ENCODE peak calls at places on chromosomes 13 and 19, in nine cellular contexts. C is AG10803; A is colonic mucosa; E is activated T-helper 1 cell treated with anti-CD3 and anti-CD28 coated beads, Interleukin-12 subunit alpha, Interleukin-12 subunit beta, Interleukin-2, Interleukin-4 antibody, amounts not matched to agents 30 ng/mL and 10 ng/mL and 1 ng/mL, durations not matched to agents 14 hours and 24 hours and 36 hours; Q is T-cell; K is lower leg skin; G is IMR-90; J is amygdala; B is stimulated activated naive CD8-positive, alpha-beta T cell treated with anti-CD3 and anti-CD28 coated beads, Interleukin-15, Interleukin-2, amounts not matched to agents 100 U/mL and 50 U/mL, for 24 hours. V is an unnamed sample.
A peak's percentile ranks its signal among the peaks of the same experiment; 100 is the strongest.

GRCh38 chr13:110551284-110551683 is 10.2 kb downstream of the RAB20 start:
- DNase-seq in C (no peak), A (no peak), E (no peak), Q (no peak), K (no peak), G (no peak), J (no peak), B (no peak), V (no peak)

GRCh38 chr13:27261376-27261775 is 9.3 kb upstream of the RASL11A start:
- DNase-seq in C (peak; percentile 38), A (no peak), E (no peak), Q (no peak), K (no peak), G (no peak), J (no peak), B (no peak), V (no peak)

GRCh38 chr13:86882835-86883234 is 788.3 kb upstream of the SLITRK5 start:
- DNase-seq in C (no peak), A (no peak), E (no peak), Q (no peak), K (no peak), G (peak; percentile 2), J (no peak), B (no peak), V (no peak)

GRCh38 chr13:44004881-44005280 is 125.2 kb downstream of the LACC1 start:
- DNase-seq in C (peak; percentile 28), A (no peak), E (no peak), Q (no peak), K (no peak), G (peak; percentile 80), J (no peak), B (no peak), V (peak; percentile 68)

GRCh38 chr13:113937497-113938140 is 36.3 kb downstream of the C13orf46 start:
- DNase-seq in C (no peak), A (no peak), E (no peak), Q (no peak), K (no peak), G (no peak), J (no peak), B (no peak), V (no peak)

GRCh38 chr13:38602261-38602660 is 84.6 kb upstream of the FREM2 start:
- DNase-seq in C (no peak), A (no peak), E (no peak), Q (no peak), K (no peak), G (no peak), J (no peak), B (no peak), V (no peak)

GRCh38 chr19:31119951-31120690 is 229.1 kb downstream of the TSHZ3 start:
- DNase-seq in C (peak; percentile 42), A (no peak), E (no peak), Q (no peak), K (no peak), G (no peak), J (no peak), B (no peak), V (no peak)

GRCh38 chr13:81565849-81566248 is 1224.9 kb upstream of the SPRY2 start:
- DNase-seq in C (no peak), A (no peak), E (no peak), Q (no peak), K (no peak), G (no peak), J (no peak), B (no peak), V (no peak)

GRCh38 chr13:106657104-106657503 is 89.2 kb upstream of the ARGLU1 start:
- DNase-seq in C (no peak), A (no peak), E (no peak), Q (no peak), K (no peak), G (no peak), J (no peak), B (no peak), V (no peak)

GRCh38 chr19:31534231-31534630 is 185.0 kb upstream of the TSHZ3 start:
- DNase-seq in C (no peak), A (no peak), E (no peak), Q (no peak), K (no peak), G (no peak), J (no peak), B (no peak), V (no peak)

GRCh38 chr19:49212302-49212701 is 54.7 kb downstream of the TRPM4 start:
- DNase-seq in C (peak; percentile 16), A (no peak), E (no peak), Q (no peak), K (no peak), G (no peak), J (no peak), B (no peak), V (no peak)

GRCh38 chr13:63741029-63741813 is 2325.6 kb upstream of the PCDH20 start:
- DNase-seq in C (no peak), A (no peak), E (no peak), Q (no peak), K (peak; percentile 4), G (no peak), J (no peak), B (no peak), V (no peak)

GRCh38 chr13:34748078-34748477 is 194.0 kb upstream of the NBEA start:
- DNase-seq in C (peak; percentile 79), A (peak; percentile 30), E (no peak), Q (no peak), K (no peak), G (no peak), J (peak; percentile 16), B (no peak), V (peak; percentile 64)

GRCh38 chr13:41122838-41123237 is 9.8 kb downstream of the KBTBD6 start:
- DNase-seq in C (no peak), A (no peak), E (no peak), Q (no peak), K (no peak), G (no peak), J (no peak), B (no peak), V (no peak)

GRCh38 chr13:112888238-112889111 is 80.5 kb upstream of the MCF2L start:
- DNase-seq in C (no peak), A (no peak), E (no peak), Q (no peak), K (no peak), G (no peak), J (no peak), B (no peak), V (no peak)

GRCh38 chr19:46351241-46352041 is 4.6 kb downstream of the PPP5C start:
- DNase-seq in C (peak; percentile 70), A (peak; percentile 43), E (no peak), Q (no peak), K (no peak), G (peak; percentile 43), J (no peak), B (peak; percentile 20), V (peak; percentile 85)

GRCh38 chr13:44015808-44016207 is 136.1 kb downstream of the LACC1 start:
- DNase-seq in C (peak; percentile 8), A (no peak), E (no peak), Q (no peak), K (no peak), G (no peak), J (no peak), B (no peak), V (no peak)

GRCh38 chr19:49492573-49493411 is 3.4 kb upstream of the RPS11 start:
- DNase-seq in C (no peak), A (no peak), E (no peak), Q (no peak), K (no peak), G (peak; percentile 27), J (no peak), B (peak; percentile 54), V (peak; percentile 37)

GRCh38 chr19:37654833-37655688 is at the start of gene ZFP30:
- DNase-seq in C (peak; percentile 86), A (peak; percentile 92), E (peak; percentile 81), Q (peak; percentile 65), K (peak; percentile 80), G (peak; percentile 81), J (peak; percentile 74), B (peak; percentile 88), V (peak; percentile 94)

V was measured in GM23248.